ENCODE peak calls at places on chromosomes 3 and 15, in five cellular contexts. Q is cardiac fibroblast; C is lower leg skin; H is activated CD8-positive, alpha-beta T cell treated with anti-CD3 and anti-CD28 coated beads for 36 hours; B is cardiac muscle cell. O is an unnamed sample.

GRCh38 chr3:147420361-147421183 is 11.4 kb downstream of the ZIC1 start:
- DNase-seq in Q (no peak), C (no peak), H (no peak), B (no peak), O (peak; percentile 9)

GRCh38 chr15:74779162-74779648 is 2.7 kb upstream of the CSK start:
- DNase-seq in Q (no peak), C (no peak), H (no peak), B (no peak), O (no peak)

GRCh38 chr3:177150218-177150916 is 46.9 kb downstream of the TBL1XR1 start:
- DNase-seq in Q (peak; percentile 34), C (no peak), H (no peak), B (no peak), O (no peak)

GRCh38 chr3:71453822-71454512 is 129.6 kb downstream of the FOXP1 start:
- DNase-seq in Q (no peak), C (no peak), H (no peak), B (no peak), O (no peak)

GRCh38 chr15:31338318-31338878 is 11.8 kb downstream of the KLF13 start:
- DNase-seq in Q (peak; percentile 31), C (no peak), H (peak; percentile 23), B (peak; percentile 14), O (no peak)

GRCh38 chr3:31462050-31462569 is 70.6 kb upstream of the STT3B start:
- DNase-seq in Q (no peak), C (no peak), H (peak; percentile 27), B (peak; percentile 18), O (peak; percentile 43)

GRCh38 chr15:31301687-31301990 is 25.0 kb upstream of the KLF13 start:
- DNase-seq in Q (no peak), C (no peak), H (no peak), B (no peak), O (no peak)

GRCh38 chr3:143302638-143303171 is 183.1 kb downstream of the CHST2 start:
- DNase-seq in Q (peak; percentile 82), C (peak; percentile 87), H (no peak), B (peak; percentile 87), O (no peak)

GRCh38 chr3:43316783-43317460 is 30.6 kb downstream of the SNRK start:
- DNase-seq in Q (no peak), C (no peak), H (no peak), B (no peak), O (no peak)

GRCh38 chr3:13078158-13078905 is 5.1 kb upstream of the IQSEC1 start:
- DNase-seq in Q (no peak), C (no peak), H (peak; percentile 55), B (no peak), O (no peak)

GRCh38 chr15:91652610-91653207 is 200.8 kb upstream of the SLCO3A1 start:
- DNase-seq in Q (no peak), C (no peak), H (no peak), B (no peak), O (no peak)

GRCh38 chr3:143252931-143253330 is 133.4 kb downstream of the CHST2 start:
- DNase-seq in Q (no peak), C (no peak), H (no peak), B (no peak), O (no peak)

GRCh38 chr3:50246517-50246954 is 10.5 kb downstream of the GNAI2 start:
- DNase-seq in Q (peak; percentile 87), C (no peak), H (peak; percentile 97), B (peak; percentile 92), O (peak; percentile 72)

GRCh38 chr3:9951126-9951525 is 1.1 kb downstream of the PRRT3 start:
- DNase-seq in Q (no peak), C (no peak), H (peak; percentile 56), B (no peak), O (peak; percentile 82)

GRCh38 chr3:172324591-172325203 is 123.6 kb downstream of the GHSR start:
- DNase-seq in Q (no peak), C (peak; percentile 70), H (no peak), B (no peak), O (no peak)

GRCh38 chr15:26095710-26096330 is 232.7 kb upstream of the ATP10A start:
- DNase-seq in Q (no peak), C (no peak), H (no peak), B (no peak), O (no peak)

GRCh38 chr3:119639494-119640350 is 20.7 kb downstream of the POPDC2 start:
- DNase-seq in Q (no peak), C (no peak), H (peak; percentile 28), B (no peak), O (no peak)

GRCh38 chr3:40877651-40878463 is 321.4 kb upstream of the CTNNB1 start:
- DNase-seq in Q (peak; percentile 94), C (peak; percentile 87), H (no peak), B (peak; percentile 92), O (no peak)

GRCh38 chr3:146968204-146968651 is 363.1 kb upstream of the PLSCR5 start:
- DNase-seq in Q (peak; percentile 69), C (no peak), H (no peak), B (peak; percentile 78), O (no peak)

GRCh38 chr15:96462768-96463167 is 132.3 kb downstream of the NR2F2 start:
- DNase-seq in Q (peak; percentile 13), C (no peak), H (no peak), B (peak; percentile 0), O (no peak)

GRCh38 chr3:2205692-2206091 is 107.0 kb downstream of the CNTN4 start:
- DNase-seq in Q (no peak), C (no peak), H (no peak), B (no peak), O (no peak)

GRCh38 chr15:96338772-96339661 is 8.5 kb downstream of the NR2F2 start:
- DNase-seq in Q (peak; percentile 50), C (no peak), H (no peak), B (peak; percentile 59), O (no peak)

GRCh38 chr15:42194502-42194901 is 13.6 kb downstream of the VPS39 start:
- DNase-seq in Q (peak; percentile 53), C (no peak), H (peak; percentile 16), B (peak; percentile 68), O (no peak)

GRCh38 chr15:40454904-40455391 is 14.2 kb downstream of the BAHD1 start:
- DNase-seq in Q (peak; percentile 25), C (no peak), H (peak; percentile 49), B (peak; percentile 42), O (no peak)

GRCh38 chr15:67146875-67147381 is 81.5 kb downstream of the SMAD3 start:
- DNase-seq in Q (peak; percentile 92), C (no peak), H (peak; percentile 46), B (peak; percentile 93), O (no peak)

GRCh38 chr3:160826408-160826807 is 70.4 kb downstream of the PPM1L start:
- DNase-seq in Q (no peak), C (no peak), H (no peak), B (no peak), O (no peak)

GRCh38 chr3:56825579-56826438 is 24.1 kb upstream of the ARHGEF3 start:
- DNase-seq in Q (no peak), C (no peak), H (no peak), B (no peak), O (no peak)

GRCh38 chr3:58163234-58163633 is 47.5 kb downstream of the DNASE1L3 start:
- DNase-seq in Q (peak; percentile 90), C (no peak), H (no peak), B (peak; percentile 93), O (no peak)

GRCh38 chr15:70098170-70098460 is 398 bp upstream of the TLE3 start:
- DNase-seq in Q (no peak), C (no peak), H (peak; percentile 43), B (no peak), O (no peak)

DNA sequence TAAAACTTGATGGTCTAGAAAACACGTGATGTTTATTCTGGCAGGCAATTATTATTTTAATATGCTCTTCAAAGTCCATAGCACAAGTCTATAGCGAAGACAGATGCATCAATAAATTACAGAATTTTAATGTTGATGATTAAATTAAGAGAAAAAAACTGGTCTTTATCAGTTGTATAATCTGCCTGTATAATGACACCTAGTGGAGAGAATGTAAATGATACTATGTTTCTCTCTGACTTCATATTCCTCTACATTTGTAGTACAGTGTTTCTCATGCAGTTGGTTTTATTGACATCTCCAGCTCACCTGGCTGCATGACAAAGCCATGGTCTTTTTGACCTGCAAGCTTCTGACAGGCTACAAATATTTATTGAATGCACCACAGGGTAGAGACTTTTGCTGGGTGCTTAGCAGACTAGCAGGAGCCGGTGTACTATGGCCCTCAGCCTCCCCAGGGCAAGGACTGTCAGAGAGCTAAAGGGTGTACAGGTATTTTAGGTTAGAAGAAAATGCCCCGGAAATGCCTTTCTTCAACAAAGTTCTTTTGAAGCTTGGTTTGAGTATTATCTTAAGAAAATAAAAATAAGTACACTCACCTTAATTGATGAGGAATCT is 289.9 kb downstream of the GAP43 start:
- DNase-seq in Q (no peak), C (no peak), H (no peak), B (no peak), O (no peak)
- TF ChIP-seq CTCF in Q (no peak), C (no peak), H (peak; percentile 33), B (peak; percentile 27), O (no peak)

DNA sequence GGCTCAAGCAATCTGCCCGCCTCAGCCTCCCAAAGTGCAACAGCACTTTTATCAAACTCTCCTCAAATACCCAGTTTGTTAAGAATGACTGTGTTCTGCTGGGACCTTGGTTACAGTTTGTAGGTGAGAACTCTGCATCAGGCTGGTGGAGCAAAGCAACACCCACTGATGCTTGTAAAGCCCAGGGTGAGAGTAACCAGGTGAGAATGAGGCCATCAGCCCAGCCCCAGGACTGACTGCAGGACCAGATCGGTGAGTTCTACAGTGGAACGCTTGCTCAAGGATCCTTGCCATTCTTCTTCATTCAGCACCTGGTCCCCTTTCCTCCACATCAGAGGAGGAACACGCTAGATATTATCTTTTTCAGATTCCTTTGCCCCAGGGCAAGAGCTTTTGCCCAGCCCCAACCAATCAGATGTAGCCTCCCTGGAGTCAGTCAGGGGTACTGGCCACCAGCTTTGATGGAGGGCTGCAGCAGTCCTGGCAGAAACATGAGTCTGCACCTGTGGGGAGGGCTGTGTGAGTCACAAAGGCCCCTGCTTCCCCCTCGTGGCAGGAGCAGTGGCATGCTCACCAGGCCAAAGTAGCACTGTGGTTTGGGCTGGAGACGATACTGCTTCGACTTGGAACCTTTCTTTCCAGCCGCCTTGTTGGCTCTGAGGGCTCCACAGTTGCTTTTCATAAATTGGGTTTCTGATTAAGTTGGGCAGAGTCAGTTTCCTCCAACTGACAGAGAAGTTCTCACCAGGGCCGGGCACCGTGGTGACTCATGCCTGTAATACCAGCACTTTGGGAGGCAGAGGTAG is 3.5 kb upstream of the SHISA5 start:
- DNase-seq in Q (peak; percentile 64), C (no peak), H (peak; percentile 88), B (peak; percentile 56), O (peak; percentile 81)
- TF ChIP-seq CTCF in Q (peak; percentile 44), C (no peak), H (peak; percentile 57), B (peak; percentile 43), O (peak; percentile 29)

GRCh38 chr3:88369767-88370166 is 220.0 kb downstream of the C3orf38 start:
- DNase-seq in Q (no peak), C (no peak), H (no peak), B (no peak), O (no peak)
- TF ChIP-seq CTCF in Q (no peak), C (no peak), H (no peak), B (no peak), O (no peak)

GRCh38 chr3:140931016-140931454 is 10.6 kb upstream of the SLC25A36 start:
- DNase-seq in Q (no peak), C (no peak), H (no peak), B (no peak), O (no peak)

GRCh38 chr3:140924097-140924873 is 17.4 kb upstream of the SLC25A36 start:
- DNase-seq in Q (no peak), C (no peak), H (no peak), B (no peak), O (no peak)

GRCh38 chr3:140927279-140927678 is 14.4 kb upstream of the SLC25A36 start:
- DNase-seq in Q (no peak), C (no peak), H (no peak), B (no peak), O (no peak)

GRCh38 chr3:140931801-140932200 is 9.8 kb upstream of the SLC25A36 start:
- DNase-seq in Q (no peak), C (no peak), H (no peak), B (no peak), O (no peak)

GRCh38 chr3:140927711-140928110 is 13.9 kb upstream of the SLC25A36 start:
- DNase-seq in Q (no peak), C (no peak), H (no peak), B (no peak), O (no peak)
- TF ChIP-seq CTCF in Q (no peak), C (no peak), H (no peak), B (no peak), O (no peak)